ENCODE peak calls at places on chromosomes 3 and 15, in seven cellular contexts. I is psoas muscle, P is EH, J is Karpas-422, X is colonic mucosa, A is fibroblast of the aortic adventitia, K is ovary. N is an unnamed sample.

GRCh38 chr3:35721628-35722027 is 82.3 kb downstream of the ARPP21 start:
- DNase-seq in I (no peak), P (no peak), J (no peak), X (no peak), A (no peak), K (no peak), N (no peak)

GRCh38 chr3:128726691-128727031 is 678 bp downstream of the RAB7A start:
- DNase-seq in I (peak), P (peak), J (peak), X (peak), A (peak), K (peak), N (no peak)

GRCh38 chr3:159892171-159892791 is 96.4 kb upstream of the IL12A start:
- DNase-seq in I (no peak), P (peak), J (no peak), X (no peak), A (peak), K (no peak), N (no peak)

GRCh38 chr3:22634450-22634849 is 568.7 kb upstream of the UBE2E2 start:
- DNase-seq in I (no peak), P (no peak), J (no peak), X (no peak), A (no peak), K (no peak), N (no peak)

GRCh38 chr3:195708626-195709481 is 11.9 kb upstream of the MUC20 start:
- DNase-seq in I (no peak), P (peak), J (peak), X (no peak), A (peak), K (no peak), N (no peak)

GRCh38 chr15:63372018-63372705 is 9.5 kb downstream of the CA12 start:
- DNase-seq in I (peak), P (peak), J (no peak), X (no peak), A (peak), K (no peak), N (no peak)

GRCh38 chr3:72694398-72694797 is 153.8 kb downstream of the SHQ1 start:
- DNase-seq in I (no peak), P (peak), J (no peak), X (no peak), A (peak), K (no peak), N (no peak)

GRCh38 chr3:81299486-81299885 is 462.0 kb downstream of the GBE1 start:
- DNase-seq in I (no peak), P (no peak), J (no peak), X (no peak), A (no peak), K (no peak), N (no peak)

GRCh38 chr15:71049706-71050422 is 65.4 kb upstream of the THSD4 start:
- DNase-seq in I (no peak), P (peak), J (no peak), X (no peak), A (peak), K (no peak), N (no peak)

GRCh38 chr3:8445861-8446260 is 55.8 kb upstream of the LMCD1 start:
- DNase-seq in I (no peak), P (peak), J (no peak), X (no peak), A (peak), K (no peak), N (no peak)

GRCh38 chr3:98536456-98537017 is 4.8 kb downstream of the GPR15 start:
- DNase-seq in I (no peak), P (no peak), J (no peak), X (no peak), A (no peak), K (no peak), N (no peak)

GRCh38 chr3:76138921-76139320 is 353.6 kb upstream of the ZNF717 start:
- DNase-seq in I (no peak), P (no peak), J (no peak), X (no peak), A (no peak), K (no peak), N (no peak)

GRCh38 chr3:51862886-51863285 is 1.5 kb downstream of the IQCF2 start:
- DNase-seq in I (no peak), P (no peak), J (no peak), X (no peak), A (no peak), K (no peak), N (no peak)

GRCh38 chr3:69385723-69386483 is at the start of gene FRMD4B:
- DNase-seq in I (peak), P (peak), J (no peak), X (peak), A (no peak), K (peak), N (no peak)

GRCh38 chr3:29468150-29468549 is 187.3 kb downstream of the RBMS3 start:
- DNase-seq in I (no peak), P (peak), J (no peak), X (no peak), A (no peak), K (no peak), N (no peak)

GRCh38 chr3:147361671-147362420 is 44.5 kb downstream of the ZIC4 start:
- DNase-seq in I (peak), P (peak), J (peak), X (peak), A (no peak), K (no peak), N (peak)

GRCh38 chr3:166445865-166446264 is 608.6 kb upstream of the BCHE start:
- DNase-seq in I (no peak), P (no peak), J (no peak), X (no peak), A (no peak), K (no peak), N (no peak)

GRCh38 chr3:64345351-64345750 is 120.1 kb upstream of the PRICKLE2 start:
- DNase-seq in I (no peak), P (peak), J (no peak), X (no peak), A (peak), K (no peak), N (no peak)

GRCh38 chr3:179304605-179305004 is 18.2 kb upstream of the ZNF639 start:
- DNase-seq in I (no peak), P (peak), J (no peak), X (no peak), A (no peak), K (no peak), N (no peak)

GRCh38 chr3:197050511-197050910 is 20.9 kb upstream of the MELTF start:
- DNase-seq in I (no peak), P (no peak), J (no peak), X (no peak), A (no peak), K (no peak), N (no peak)

GRCh38 chr3:112769624-112770023 is 77.0 kb downstream of the CD200R1L start:
- DNase-seq in I (no peak), P (peak), J (no peak), X (no peak), A (peak), K (no peak), N (no peak)

N was measured in GM12892.